ENCODE peak calls at places on chromosomes 7 and 10, in four cellular contexts. W is tibial nerve, T is fibroblast of the conjunctiva, A is colonic mucosa. P is an unnamed sample.
A peak's percentile ranks its signal among the peaks of the same experiment; 100 is the strongest.

GRCh38 chr10:76885815-76886214 is 751.8 kb downstream of the KCNMA1 start:
- DNase-seq in A (no peak), T (no peak), W (no peak), P (no peak)

GRCh38 chr10:59465089-59465488 is 102.7 kb upstream of the FAM13C start:
- DNase-seq in W (no peak), T (no peak), A (no peak), P (peak; percentile 27)

GRCh38 chr7:150402671-150403321 is 23.7 kb downstream of the ZNF775 start:
- DNase-seq in A (peak; percentile 76), W (no peak), T (no peak), P (no peak)

GRCh38 chr10:11527068-11527467 is 84.4 kb downstream of the USP6NL start:
- DNase-seq in W (no peak), T (no peak), A (no peak), P (no peak)

GRCh38 chr10:71567006-71567405 is 152.6 kb downstream of the C10orf105 start:
- DNase-seq in T (no peak), A (no peak), W (no peak), P (no peak)

GRCh38 chr7:91043181-91043580 is 221.1 kb upstream of the FZD1 start:
- DNase-seq in A (no peak), W (no peak), T (no peak), P (no peak)

GRCh38 chr7:7962851-7963250 is 5.7 kb upstream of the GLCCI1 start:
- DNase-seq in W (no peak), T (no peak), A (no peak), P (no peak)

GRCh38 chr7:143046334-143046935 is 5.7 kb upstream of the OR6V1 start:
- DNase-seq in A (no peak), T (no peak), W (no peak), P (no peak)

GRCh38 chr10:3090914-3091313 is 23.6 kb downstream of the PFKP start:
- DNase-seq in T (peak; percentile 29), A (peak; percentile 54), W (no peak), P (peak; percentile 78)

GRCh38 chr7:15764010-15764409 is 77.5 kb upstream of the MEOX2 start:
- DNase-seq in W (peak; percentile 54), A (no peak), T (no peak), P (no peak)

GRCh38 chr7:87146740-87147386 is 5.4 kb upstream of the DMTF1 start:
- DNase-seq in A (no peak), T (no peak), W (no peak), P (no peak)

GRCh38 chr10:11511325-11511724 is 100.1 kb downstream of the USP6NL start:
- DNase-seq in T (no peak), W (no peak), A (no peak), P (no peak)

GRCh38 chr7:23183279-23184012 is 1.6 kb downstream of the NUP42 start:
- DNase-seq in A (no peak), T (no peak), W (no peak), P (no peak)

GRCh38 chr7:73429622-73430505 is 3.7 kb upstream of the FZD9 start:
- DNase-seq in A (no peak), W (no peak), T (no peak), P (no peak)

GRCh38 chr7:29988391-29989256 is 977 bp downstream of the SCRN1 start:
- DNase-seq in T (peak; percentile 56), A (peak; percentile 68), W (peak; percentile 25), P (peak; percentile 63)

GRCh38 chr7:128105228-128106022 is 74.2 kb upstream of the LRRC4 start:
- DNase-seq in T (no peak), W (no peak), A (no peak), P (no peak)

GRCh38 chr10:61793760-61794713 is 107.5 kb upstream of the ARID5B start:
- DNase-seq in T (no peak), W (no peak), A (no peak), P (no peak)

GRCh38 chr7:29299986-29300609 is 105.5 kb downstream of the CHN2 start:
- DNase-seq in A (no peak), T (no peak), W (no peak), P (no peak)

GRCh38 chr10:128206676-128207075 is 80.5 kb upstream of the MKI67 start:
- DNase-seq in W (no peak), A (no peak), T (no peak), P (no peak)

GRCh38 chr7:128672927-128673517 is 930 bp downstream of the GARIN1A start:
- DNase-seq in T (peak; percentile 5), W (no peak), A (no peak), P (no peak)

GRCh38 chr10:76540786-76541185 is 1096.8 kb downstream of the KCNMA1 start:
- DNase-seq in A (no peak), W (no peak), T (no peak), P (peak; percentile 40)

GRCh38 chr7:95596183-95597135 is at the start of gene PDK4:
- DNase-seq in T (peak; percentile 31), A (peak; percentile 94), W (peak; percentile 99), P (peak; percentile 1)

GRCh38 chr10:36476399-36476798 is 649.0 kb upstream of the ANKRD30A start:
- DNase-seq in T (no peak), W (no peak), A (no peak), P (no peak)

GRCh38 chr10:72513910-72514309 is 112.0 kb downstream of the MICU1 start:
- DNase-seq in A (no peak), W (no peak), T (no peak), P (no peak)

GRCh38 chr7:80053098-80053497 is 81.5 kb upstream of the GNAI1 start:
- DNase-seq in A (no peak), W (no peak), T (no peak), P (no peak)

GRCh38 chr7:41304995-41305394 is 397.9 kb downstream of the INHBA start:
- DNase-seq in T (no peak), W (no peak), A (no peak), P (no peak)

P was measured in mammary epithelial cell.